ENCODE peak calls at places on chromosomes 1 and 21, in five cellular contexts. N is left ventricle myocardium inferior, A is heart left ventricle, I is H1, D is choroid plexus epithelial cell. J is an unnamed sample.

GRCh38 chr1:232766224-232766890 is 38.9 kb upstream of the MAP10 start:
- DNase-seq in A (no peak), I (no peak), N (no peak), D (peak; percentile 40), J (no peak)

GRCh38 chr1:29120955-29121485 is 2.7 kb downstream of the TMEM200B start:
- DNase-seq in I (peak; percentile 93), A (peak; percentile 19), N (peak; percentile 20), D (peak; percentile 47), J (peak; percentile 75)

GRCh38 chr1:178341218-178341956 is 155.4 kb downstream of the CLEC20A start:
- DNase-seq in D (peak; percentile 80), I (peak; percentile 80), A (peak; percentile 60), N (peak; percentile 42), J (peak; percentile 67)

GRCh38 chr1:23035823-23036452 is 16.7 kb downstream of the KDM1A start:
- DNase-seq in I (no peak), N (no peak), D (peak; percentile 87), A (no peak), J (no peak)

GRCh38 chr1:239772456-239772855 is 319.2 kb upstream of the FMN2 start:
- DNase-seq in N (no peak), A (no peak), D (no peak), I (no peak), J (no peak)

GRCh38 chr1:121516279-121516967 is 331.6 kb downstream of the SRGAP2C start:
- DNase-seq in N (peak; percentile 20), I (no peak), A (peak; percentile 6), D (no peak), J (peak; percentile 37)

GRCh38 chr1:43008106-43008424 is 49.4 kb upstream of the SLC2A1 start:
- DNase-seq in A (no peak), N (no peak), I (no peak), D (no peak), J (no peak)

GRCh38 chr1:55622071-55622470 is 406.9 kb upstream of the USP24 start:
- DNase-seq in N (no peak), I (no peak), A (no peak), D (no peak), J (no peak)

GRCh38 chr1:235434001-235434400 is 66.8 kb downstream of the TBCE start:
- DNase-seq in N (no peak), A (no peak), D (no peak), I (no peak), J (no peak)

GRCh38 chr1:206893380-206893779 is 3.9 kb upstream of the IL24 start:
- DNase-seq in A (no peak), I (no peak), D (no peak), N (no peak), J (no peak)

GRCh38 chr1:245326396-245326795 is 171.6 kb downstream of the KIF26B start:
- DNase-seq in D (no peak), N (no peak), I (no peak), A (no peak), J (no peak)

GRCh38 chr1:92168657-92169056 is 49.1 kb upstream of the C1orf146 start:
- DNase-seq in N (no peak), I (no peak), A (no peak), D (no peak), J (no peak)

GRCh38 chr1:85315789-85316188 is 39.4 kb upstream of the BCL10 start:
- DNase-seq in A (peak; percentile 52), N (no peak), D (no peak), I (no peak), J (no peak)

GRCh38 chr1:219124163-219124562 is 49.5 kb upstream of the LYPLAL1 start:
- DNase-seq in N (no peak), A (no peak), D (peak; percentile 37), I (no peak), J (no peak)

DNA sequence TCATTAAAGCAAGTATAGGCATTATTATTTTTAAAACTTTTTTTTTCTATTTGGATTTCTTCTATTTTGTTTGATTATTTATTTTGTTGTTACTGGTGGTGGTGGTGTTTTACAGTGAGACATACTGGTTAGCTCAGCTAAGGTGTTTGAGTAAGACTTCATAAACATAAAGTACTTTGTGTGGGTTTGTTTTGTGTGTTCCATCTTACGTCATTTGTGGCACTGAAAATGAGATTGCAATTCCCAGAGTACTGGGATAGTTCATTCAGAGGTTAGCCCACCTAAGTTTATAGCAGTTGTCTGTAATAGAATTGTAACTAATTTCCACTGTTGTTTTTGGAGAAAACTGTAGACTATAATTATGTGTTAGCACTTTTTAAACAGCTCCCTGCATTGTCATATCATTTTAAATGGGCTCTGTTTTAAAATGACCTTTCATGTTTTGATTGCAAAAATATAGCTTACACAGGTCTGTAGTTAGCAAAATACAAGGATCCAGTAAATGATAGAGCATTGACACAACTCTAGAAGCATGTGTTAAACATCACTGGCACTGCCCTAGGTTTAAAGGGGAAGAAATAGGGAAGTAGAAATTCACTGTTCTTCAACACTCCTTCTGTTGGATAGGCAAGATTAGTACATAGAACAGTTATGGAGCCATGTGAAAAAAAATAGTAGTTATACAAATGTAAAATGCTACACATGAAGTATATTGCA is 171.7 kb downstream of the NFIA start:
- DNase-seq in A (no peak), I (no peak), N (no peak), D (peak; percentile 57), J (no peak)
- H3K4me3 ChIP-seq in A (no peak overlapping the region), I (no peak overlapping the region), N (peak overlapping the region; percentile 59), D (no peak overlapping the region), J (no peak overlapping the region)

GRCh38 chr1:226738421-226738994 is 574 bp downstream of the ITPKB start:
- DNase-seq in N (peak; percentile 38), A (peak; percentile 32), I (peak; percentile 69), D (peak; percentile 47), J (no peak)
- TF ChIP-seq CTCF in N (no peak), A (no peak), I (no peak), D (peak; percentile 14), J (no peak)

DNA sequence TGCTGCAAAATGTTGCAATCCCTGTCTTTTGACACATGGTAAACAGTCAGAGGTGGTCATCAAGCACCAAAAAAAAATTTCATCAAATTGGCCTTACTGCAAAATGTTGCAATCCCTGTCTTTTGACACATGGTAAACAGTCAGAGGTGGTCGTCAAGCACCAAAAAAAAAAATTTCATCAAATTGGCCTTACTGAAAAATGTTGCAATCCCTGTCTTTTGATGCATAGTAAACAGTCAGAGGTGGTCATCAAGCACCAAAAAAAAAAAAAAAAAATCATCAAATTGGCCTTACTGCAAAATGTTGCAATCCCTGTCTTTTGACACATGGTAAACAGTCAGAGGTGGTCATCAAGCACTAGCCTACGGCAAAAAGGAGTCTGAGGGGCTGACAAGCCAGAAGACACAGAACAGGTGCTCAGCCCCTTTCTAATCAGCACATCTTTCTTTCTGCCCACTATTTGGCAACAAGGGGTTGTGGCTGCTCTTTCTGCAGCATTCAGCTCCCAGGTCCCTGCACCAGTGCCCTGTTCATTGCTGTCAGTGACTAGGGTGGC is 223.8 kb downstream of the KCNH1 start:
- DNase-seq in I (no peak), D (no peak), A (no peak), N (no peak), J (no peak)
- H3K4me3 ChIP-seq in I (no peak overlapping the region), D (no peak overlapping the region), A (no peak overlapping the region), N (no peak overlapping the region), J (no peak overlapping the region)

GRCh38 chr1:229217716-229218115 is 53.2 kb upstream of the RAB4A start:
- DNase-seq in A (no peak), D (no peak), N (no peak), I (no peak), J (no peak)
- TF ChIP-seq CTCF in A (no peak), D (peak; percentile 11), N (no peak), I (peak; percentile 48), J (no peak)

GRCh38 chr21:42929969-42930368 is 4.5 kb upstream of the ERVH48-1 start:
- DNase-seq in D (no peak), A (no peak), N (no peak), I (no peak), J (no peak)

GRCh38 chr21:42931560-42932235 is 6.3 kb upstream of the ERVH48-1 start:
- DNase-seq in I (no peak), D (peak; percentile 13), A (no peak), N (no peak), J (no peak)
- H3K4me3 ChIP-seq in I (no peak overlapping the region), D (no peak overlapping the region), A (no peak overlapping the region), N (no peak overlapping the region), J (no peak overlapping the region)

DNA sequence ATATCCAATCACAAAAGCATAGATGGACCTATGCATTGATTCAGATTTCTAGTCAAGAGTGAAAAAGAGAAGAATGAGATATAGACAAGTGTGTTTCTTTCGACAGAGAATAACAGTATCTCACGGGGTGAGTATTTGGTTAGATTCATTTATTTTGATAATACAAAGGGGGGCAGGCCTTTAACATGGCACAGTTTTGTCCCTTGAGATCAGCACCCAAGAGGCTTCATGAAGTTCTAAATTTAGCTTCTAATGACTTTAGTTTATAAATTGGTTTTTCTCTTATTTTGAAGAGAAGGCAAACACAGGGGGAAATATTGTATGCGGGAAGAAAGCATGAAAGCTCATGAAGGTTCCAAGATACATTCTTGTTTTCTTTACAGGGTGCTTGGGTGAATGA is at the start of gene OR1C1:
- DNase-seq in A (no peak), N (no peak), I (no peak), D (no peak), J (no peak)
- TF ChIP-seq CTCF in A (no peak), N (no peak), I (no peak), D (no peak), J (no peak)

DNA sequence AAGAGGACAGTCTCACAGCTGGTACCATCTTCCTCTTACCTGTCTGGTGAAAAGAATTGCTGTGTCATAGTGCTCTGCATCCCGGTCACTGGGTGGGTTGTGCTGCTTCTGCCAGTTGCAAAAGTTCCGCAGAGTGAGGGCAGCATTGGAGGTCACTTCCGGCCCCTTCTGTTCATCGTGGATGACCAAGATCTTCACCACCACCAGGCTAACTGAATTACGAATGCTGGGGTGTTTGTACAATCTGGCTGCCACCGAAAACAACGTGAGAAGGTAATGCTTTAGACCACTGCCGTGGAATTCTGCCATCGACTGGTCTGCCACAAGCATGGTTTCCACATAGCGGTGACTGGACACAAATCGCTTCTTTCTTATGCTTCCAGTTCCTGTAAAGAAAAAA is 2.9 kb downstream of the ADAMTS1 start:
- DNase-seq in D (peak; percentile 40), A (no peak), I (no peak), N (no peak), J (no peak)
- H3K4me3 ChIP-seq in D (peak overlapping the region; percentile 72), A (peak overlapping the region; percentile 78), I (peak overlapping the region; percentile 77), N (peak overlapping the region; percentile 94), J (no peak overlapping the region)

GRCh38 chr1:226649780-226650179 is 89.3 kb downstream of the ITPKB start:
- DNase-seq in N (peak; percentile 19), I (no peak), D (peak; percentile 68), A (no peak), J (no peak)
- TF ChIP-seq CTCF in N (peak; percentile 46), I (no peak), D (peak; percentile 55), A (peak; percentile 30), J (no peak)

GRCh38 chr21:45248893-45249381 is 38.8 kb downstream of the POFUT2 start:
- DNase-seq in D (peak; percentile 42), I (peak; percentile 62), A (no peak), N (no peak), J (no peak)
- H3K4me3 ChIP-seq in D (peak overlapping the region; percentile 61), I (peak overlapping the region; percentile 46), A (peak overlapping the region; percentile 17), N (peak overlapping the region; percentile 48), J (no peak overlapping the region)

GRCh38 chr1:194164755-194165154 is 978.3 kb upstream of the B3GALT2 start:
- DNase-seq in A (no peak), N (no peak), D (no peak), I (no peak), J (no peak)

GRCh38 chr1:194155962-194156361 is 969.5 kb upstream of the B3GALT2 start:
- DNase-seq in I (no peak), D (no peak), N (no peak), A (no peak), J (no peak)

GRCh38 chr1:194161591-194161990 is 975.2 kb upstream of the B3GALT2 start:
- DNase-seq in A (no peak), I (no peak), N (no peak), D (peak; percentile 17), J (no peak)

GRCh38 chr1:194159941-194160340 is 973.5 kb upstream of the B3GALT2 start:
- DNase-seq in N (no peak), A (no peak), I (no peak), D (no peak), J (no peak)
- TF ChIP-seq CTCF in N (peak; percentile 18), A (no peak), I (no peak), D (peak; percentile 22), J (no peak)

J was measured in mucosa of descending colon.